ENCODE peak calls at places on chromosome 10, in five cellular contexts. One of them, this sample, is unnamed.
A peak's percentile ranks its signal among the peaks of the same experiment; 100 is the strongest.

GRCh38 chr10:77512219-77512578 is 125.4 kb downstream of the KCNMA1 start:
- DNase-seq in posterior vena cava: no peak
- DNase-seq in IMR-90: no peak
- DNase-seq in amygdala: no peak
- DNase-seq in right lobe of liver: no peak
- DNase-seq in this sample: no peak

GRCh38 chr10:124176309-124177179 is 83.1 kb upstream of the CHST15 start:
- DNase-seq in posterior vena cava: no peak
- DNase-seq in IMR-90: no peak
- DNase-seq in amygdala: no peak
- DNase-seq in right lobe of liver: no peak
- DNase-seq in this sample: no peak

GRCh38 chr10:93515071-93515962 is 18.9 kb downstream of the CEP55 start:
- DNase-seq in posterior vena cava: no peak
- DNase-seq in IMR-90: no peak
- DNase-seq in amygdala: no peak
- DNase-seq in right lobe of liver: no peak
- DNase-seq in this sample: no peak

GRCh38 chr10:62153191-62153590 is 115.5 kb downstream of the RTKN2 start:
- DNase-seq in posterior vena cava: no peak
- DNase-seq in IMR-90: peak; percentile 85
- DNase-seq in amygdala: no peak
- DNase-seq in right lobe of liver: no peak
- DNase-seq in this sample: no peak

GRCh38 chr10:67141300-67141699 is 215.5 kb downstream of the LRRTM3 start:
- DNase-seq in posterior vena cava: no peak
- DNase-seq in IMR-90: no peak
- DNase-seq in amygdala: no peak
- DNase-seq in right lobe of liver: no peak
- DNase-seq in this sample: no peak

GRCh38 chr10:11242443-11243386 is 225.0 kb downstream of the CELF2 start:
- DNase-seq in posterior vena cava: no peak
- DNase-seq in IMR-90: peak; percentile 62
- DNase-seq in amygdala: no peak
- DNase-seq in right lobe of liver: no peak
- DNase-seq in this sample: no peak

GRCh38 chr10:103583871-103584215 is 90.3 kb downstream of the NEURL1 start:
- DNase-seq in posterior vena cava: no peak
- DNase-seq in IMR-90: no peak
- DNase-seq in amygdala: no peak
- DNase-seq in right lobe of liver: no peak
- DNase-seq in this sample: no peak

GRCh38 chr10:30330512-30331168 is 18.4 kb downstream of the MTPAP start:
- DNase-seq in posterior vena cava: no peak
- DNase-seq in IMR-90: peak; percentile 30
- DNase-seq in amygdala: no peak
- DNase-seq in right lobe of liver: no peak
- DNase-seq in this sample: no peak

GRCh38 chr10:103652599-103653281 is 159.2 kb downstream of the NEURL1 start:
- DNase-seq in posterior vena cava: no peak
- DNase-seq in IMR-90: no peak
- DNase-seq in amygdala: no peak
- DNase-seq in right lobe of liver: no peak
- DNase-seq in this sample: no peak

GRCh38 chr10:102227050-102227449 is 951 bp downstream of the ELOVL3 start:
- DNase-seq in posterior vena cava: no peak
- DNase-seq in IMR-90: peak; percentile 49
- DNase-seq in amygdala: no peak
- DNase-seq in right lobe of liver: no peak
- DNase-seq in this sample: no peak